ENCODE peak calls at places on chromosomes 6 and 20, in eight cellular contexts. K is activated CD4-positive, alpha-beta memory T cell treated with anti-CD3 and anti-CD28 coated beads, Interleukin-2, amount 10 ng/mL, durations not matched to agents 7 days and 5 days; H is endothelial cell; M is H7; Y is substantia nigra; W is GM23248; U is stimulated activated CD8-positive, alpha-beta memory T cell treated with anti-CD3 and anti-CD28 coated beads, Interleukin-4, amount 100 ng/mL, for 1 hour; D is pons. V is an unnamed sample.

GRCh38 chr6:106293113-106293512 is 32.4 kb downstream of the ATG5 start:
- DNase-seq in K (no peak), H (no peak), M (no peak), Y (no peak), W (no peak), U (no peak), D (no peak), V (no peak)

GRCh38 chr6:127514396-127515227 is 4.5 kb downstream of the MTCL3 start:
- DNase-seq in K (peak; percentile 75), H (peak; percentile 55), M (peak; percentile 66), Y (peak; percentile 54), W (peak; percentile 83), U (no peak), D (peak; percentile 62), V (peak; percentile 75)

GRCh38 chr6:45845546-45845945 is 170.1 kb downstream of the CLIC5 start:
- DNase-seq in K (no peak), H (no peak), M (no peak), Y (no peak), W (peak; percentile 81), U (no peak), D (no peak), V (no peak)

GRCh38 chr6:147166360-147166944 is 37.8 kb upstream of the STXBP5 start:
- DNase-seq in K (no peak), H (peak; percentile 7), M (no peak), Y (no peak), W (no peak), U (no peak), D (peak; percentile 20), V (no peak)

GRCh38 chr6:129901910-129902309 is 40.8 kb upstream of the TMEM244 start:
- DNase-seq in K (no peak), H (no peak), M (no peak), Y (no peak), W (peak; percentile 9), U (no peak), D (no peak), V (no peak)

GRCh38 chr20:39800548-39800947 is 838.4 kb downstream of the DHX35 start:
- DNase-seq in K (no peak), H (no peak), M (no peak), Y (peak; percentile 16), W (peak; percentile 92), U (no peak), D (peak; percentile 25), V (no peak)

GRCh38 chr6:149028767-149029405 is 282.1 kb downstream of the UST start:
- DNase-seq in K (peak; percentile 71), H (peak; percentile 61), M (no peak), Y (peak; percentile 41), W (peak; percentile 92), U (peak; percentile 52), D (peak; percentile 96), V (peak; percentile 91)

GRCh38 chr20:51220293-51220706 is 197.4 kb upstream of the KCNG1 start:
- DNase-seq in K (peak; percentile 61), H (peak; percentile 54), M (peak; percentile 76), Y (peak; percentile 8), W (peak; percentile 49), U (peak; percentile 7), D (no peak), V (no peak)